ENCODE peak calls at places on chromosomes 16 and 17, in nine cellular contexts. Y is glutamatergic neuron, G is tibial artery, V is A549, D is HFF-Myc, I is esophagus muscularis mucosa, W is GM23338, B is AG04450, L is stomach. K is an unnamed sample.

GRCh38 chr16:89357055-89357454 is 133.3 kb downstream of the ANKRD11 start:
- DNase-seq in B (no peak), D (no peak), W (peak), I (no peak), G (no peak), V (no peak), L (no peak), Y (no peak), K (no peak)

GRCh38 chr17:55762086-55762858 is 11.4 kb downstream of the PCTP start:
- DNase-seq in V (no peak), G (no peak), Y (no peak), L (no peak), I (no peak), B (no peak), W (no peak), D (no peak), K (no peak)

GRCh38 chr17:416293-417206 is 63.9 kb upstream of the RPH3AL start:
- DNase-seq in I (no peak), D (no peak), B (no peak), V (no peak), W (no peak), Y (no peak), G (no peak), L (peak), K (peak)

GRCh38 chr17:31824771-31825360 is 34.2 kb downstream of the COPRS start:
- DNase-seq in B (no peak), D (peak), I (no peak), L (no peak), Y (no peak), G (no peak), V (no peak), W (no peak), K (no peak)

GRCh38 chr16:51657844-51658243 is 506.8 kb upstream of the SALL1 start:
- DNase-seq in V (no peak), Y (no peak), B (no peak), D (no peak), L (peak), G (no peak), I (no peak), W (no peak), K (no peak)

GRCh38 chr16:30934827-30935557 is 11.6 kb downstream of the FBXL19 start:
- DNase-seq in G (peak), L (peak), I (no peak), W (peak), V (peak), D (peak), Y (peak), B (no peak), K (no peak)

GRCh38 chr17:27293359-27293897 is 486 bp upstream of the WSB1 start:
- DNase-seq in L (no peak), V (no peak), W (no peak), I (no peak), G (no peak), B (no peak), D (no peak), Y (no peak), K (peak)

GRCh38 chr16:85522842-85523601 is 90.1 kb upstream of the GSE1 start:
- DNase-seq in W (no peak), V (no peak), B (no peak), Y (no peak), D (no peak), G (peak), L (peak), I (no peak), K (no peak)

GRCh38 chr16:72036098-72036497 is 18.2 kb upstream of the HP start:
- DNase-seq in Y (no peak), B (no peak), I (no peak), G (no peak), W (peak), D (no peak), V (no peak), L (no peak), K (no peak)

GRCh38 chr16:81443688-81444447 is 740 bp upstream of the CMIP start:
- DNase-seq in Y (peak), D (no peak), W (peak), B (no peak), I (no peak), V (no peak), L (no peak), G (no peak), K (no peak)

GRCh38 chr16:84043486-84044107 is 1.0 kb upstream of the SLC38A8 start:
- DNase-seq in W (peak), B (no peak), I (no peak), V (no peak), G (no peak), L (no peak), Y (no peak), D (no peak), K (no peak)

GRCh38 chr16:85553436-85554113 is 59.5 kb upstream of the GSE1 start:
- DNase-seq in G (peak), I (no peak), V (peak), D (no peak), Y (no peak), W (peak), L (peak), B (no peak), K (peak)

GRCh38 chr16:23564964-23565363 is 7.4 kb downstream of the UBFD1 start:
- DNase-seq in B (no peak), Y (no peak), V (no peak), D (no peak), W (no peak), L (no peak), G (peak), I (no peak), K (no peak)

GRCh38 chr16:87993901-87994300 is 42.7 kb downstream of the BANP start:
- DNase-seq in V (no peak), I (no peak), G (no peak), Y (no peak), D (no peak), B (no peak), W (no peak), L (no peak), K (no peak)

GRCh38 chr17:60371416-60371815 is 20.5 kb downstream of the USP32 start:
- DNase-seq in L (no peak), D (no peak), W (no peak), V (no peak), B (no peak), I (no peak), Y (no peak), G (no peak), K (no peak)

GRCh38 chr17:7462474-7463367 is 16.7 kb downstream of the ZBTB4 start:
- DNase-seq in L (no peak), V (no peak), D (no peak), Y (no peak), I (no peak), G (no peak), B (no peak), W (no peak), K (no peak)

GRCh38 chr17:17575360-17576251 is 15.9 kb downstream of the PEMT start:
- DNase-seq in V (no peak), B (no peak), Y (no peak), G (no peak), D (peak), L (no peak), I (no peak), W (no peak), K (no peak)

GRCh38 chr17:13014801-13015200 is 3.0 kb downstream of the ELAC2 start:
- DNase-seq in I (no peak), G (no peak), D (no peak), L (no peak), Y (no peak), B (no peak), W (no peak), V (no peak), K (no peak)

GRCh38 chr16:87930456-87930855 is 5.9 kb downstream of the CA5A start:
- DNase-seq in G (no peak), D (no peak), W (peak), L (no peak), Y (peak), I (no peak), V (no peak), B (no peak), K (no peak)

DNA sequence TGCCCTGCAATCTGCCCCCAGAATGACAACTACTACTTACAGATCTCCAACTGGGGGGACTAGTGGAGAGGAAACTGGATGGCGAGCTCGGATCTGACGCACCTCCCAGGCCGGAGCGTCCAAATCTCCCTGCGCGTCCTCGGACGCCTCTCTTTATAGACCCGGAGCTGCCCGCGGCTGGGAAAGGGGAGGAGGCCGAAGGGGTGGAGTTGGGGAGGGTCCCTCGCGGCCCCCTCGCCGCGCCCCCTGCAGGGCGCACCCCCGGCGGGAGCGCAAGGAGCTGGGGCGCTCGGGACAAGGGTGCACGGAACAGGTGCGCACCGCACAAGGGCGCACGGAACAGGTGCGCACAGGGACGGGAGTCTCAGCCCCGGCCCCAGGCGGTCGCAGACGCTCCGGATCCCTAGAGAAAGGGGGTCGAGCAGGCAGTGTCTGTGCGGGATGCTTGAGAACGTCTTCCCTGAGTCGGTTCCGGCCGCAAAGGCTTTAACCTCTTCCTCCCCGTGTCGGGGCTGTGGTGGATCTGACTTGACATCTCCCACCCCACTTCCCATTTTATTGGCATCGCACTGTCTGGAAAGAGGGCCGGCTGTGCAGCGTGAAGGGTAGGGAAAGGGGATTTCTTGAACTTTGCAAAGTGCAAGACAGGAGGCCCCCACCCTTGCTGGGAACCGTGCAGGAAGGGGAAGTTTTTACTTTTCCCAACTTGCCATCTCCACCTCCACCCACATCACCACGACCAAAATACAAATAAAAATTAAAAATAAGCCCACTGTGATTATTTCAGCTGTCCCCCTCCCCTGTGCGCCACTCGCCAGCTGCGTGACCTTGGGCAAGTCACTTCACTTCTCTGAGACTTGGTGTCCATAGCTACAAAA is at the start of gene MYH11:
- DNase-seq in I (no peak), G (peak), Y (peak), V (no peak), W (peak), D (no peak), B (no peak), L (no peak), K (peak)
- TF ChIP-seq CTCF in I (peak), G (peak), Y (no peak), V (no peak), W (peak), D (no peak), B (no peak), L (no peak), K (no peak)

GRCh38 chr16:16062023-16062932 is 112.9 kb downstream of the ABCC1 start:
- DNase-seq in I (peak), G (no peak), B (no peak), L (no peak), W (peak), D (no peak), V (no peak), Y (no peak), K (peak)
- TF ChIP-seq CTCF in I (peak), G (no peak), B (no peak), L (no peak), W (peak), D (peak), V (no peak), Y (no peak), K (no peak)

GRCh38 chr16:49755291-49755611 is 100.7 kb downstream of the ZNF423 start:
- DNase-seq in B (peak), W (peak), L (no peak), V (peak), I (no peak), Y (no peak), G (no peak), D (peak), K (no peak)
- TF ChIP-seq CTCF in B (peak), W (peak), L (no peak), V (peak), I (peak), Y (no peak), G (peak), D (peak), K (no peak)

DNA sequence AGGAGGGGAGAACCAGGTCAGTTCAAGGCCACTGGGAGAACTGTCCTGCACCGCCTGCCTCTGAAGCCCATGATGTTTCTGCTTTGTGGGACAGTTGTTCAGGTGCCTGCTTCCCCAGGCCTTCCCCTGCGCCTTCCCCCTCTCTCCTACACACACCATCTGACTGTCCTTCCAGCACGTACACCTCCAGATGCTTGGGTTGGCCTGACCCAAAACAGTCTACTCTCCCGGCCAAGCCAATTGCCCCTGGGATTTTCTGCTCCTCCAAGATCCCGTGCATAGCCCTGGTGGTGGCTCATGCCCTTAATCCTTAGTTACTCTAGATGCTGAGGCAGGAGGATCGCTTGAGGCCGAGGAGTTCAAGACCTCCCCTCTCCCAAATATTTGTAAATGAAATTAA is 684 bp upstream of the RSAD1 start:
- DNase-seq in W (no peak), B (no peak), L (no peak), I (no peak), G (no peak), V (no peak), Y (no peak), D (no peak), K (no peak)
- TF ChIP-seq CTCF in W (no peak), B (no peak), L (no peak), I (no peak), G (no peak), V (no peak), Y (no peak), D (no peak), K (no peak)

GRCh38 chr16:69105501-69106361 is at the start of gene HAS3:
- DNase-seq in D (no peak), B (no peak), V (peak), G (no peak), Y (peak), L (peak), W (peak), I (no peak), K (peak)
- TF ChIP-seq CTCF in D (no peak), B (no peak), V (peak), G (no peak), Y (no peak), L (peak), W (peak), I (no peak), K (peak)

K was measured in GM20000.